ENCODE peak calls at places on chromosomes 12 and 14, in four cellular contexts. Y is A549, M is cardiac muscle cell, T is K562. R is an unnamed sample. For H3K4me1, the result is how much of the 10 kb centered on the place peaks cover.

GRCh38 chr12:131103614-131104463 is 150.1 kb downstream of the ADGRD1 start:
- DNase-seq in M (no peak), Y (no peak), T (no peak), R (no peak)

GRCh38 chr14:105019861-105020814 is 745 bp downstream of the CDCA4 start:
- DNase-seq in T (peak), Y (peak), M (peak), R (peak)

GRCh38 chr14:65200454-65200853 is 98.1 kb upstream of the MAX start:
- DNase-seq in M (no peak), Y (no peak), T (no peak), R (no peak)

GRCh38 chr12:118544569-118544968 is 168.2 kb downstream of the SUDS3 start:
- DNase-seq in T (peak), Y (peak), M (no peak), R (no peak)

GRCh38 chr12:118853634-118854033 is 127.7 kb upstream of the SRRM4 start:
- DNase-seq in T (peak), Y (no peak), M (peak), R (no peak)

GRCh38 chr12:48276621-48277020 is 73.5 kb upstream of the OR10AD1 start:
- DNase-seq in M (no peak), Y (no peak), T (no peak), R (no peak)

GRCh38 chr14:26984318-26985177 is 386.7 kb upstream of the NOVA1 start:
- DNase-seq in M (peak), Y (peak), T (peak), R (no peak)

GRCh38 chr12:99810718-99811593 is 163.4 kb downstream of the GARIN6 start:
- DNase-seq in M (no peak), Y (peak), T (no peak), R (no peak)

GRCh38 chr12:5808956-5809355 is 136.1 kb downstream of the ANO2 start:
- DNase-seq in M (no peak), T (no peak), Y (no peak), R (no peak)

GRCh38 chr14:62077676-62078261 is 315.5 kb downstream of the SNAPC1 start:
- DNase-seq in Y (no peak), M (no peak), T (no peak), R (no peak)

GRCh38 chr14:90295870-90296516 is 35.7 kb downstream of the NRDE2 start:
- DNase-seq in M (no peak), Y (no peak), T (no peak), R (no peak)

GRCh38 chr14:23537351-23538048 is 14.1 kb downstream of the ZFHX2 start:
- DNase-seq in T (no peak), M (no peak), Y (no peak), R (no peak)

GRCh38 chr12:77087427-77087826 is 22.1 kb upstream of the E2F7 start:
- DNase-seq in M (no peak), Y (no peak), T (no peak), R (no peak)

GRCh38 chr14:51643137-51643536 is 8.6 kb upstream of the FRMD6 start:
- DNase-seq in T (no peak), Y (no peak), M (no peak), R (no peak)

GRCh38 chr14:104219731-104220224 is 81.4 kb downstream of the KIF26A start:
- DNase-seq in M (no peak), Y (no peak), T (no peak), R (no peak)

DNA sequence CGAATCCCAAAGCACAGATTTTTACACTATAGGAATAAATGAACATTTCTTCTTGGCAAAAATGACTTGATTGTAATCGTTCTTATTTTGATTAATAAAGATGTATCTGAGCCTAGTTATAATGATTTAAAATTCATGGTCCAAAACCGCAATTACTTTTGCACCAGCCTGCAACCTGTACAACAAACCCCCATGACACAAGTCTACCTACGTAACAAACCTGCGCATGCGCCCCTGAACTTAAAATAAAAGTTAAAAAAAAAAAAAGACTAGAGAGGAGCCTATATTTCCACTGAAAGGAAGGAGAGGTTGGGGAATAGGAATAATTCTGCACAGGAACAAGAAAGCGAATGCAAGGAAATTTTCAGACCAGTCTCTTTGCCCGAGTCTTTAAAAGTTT is 145.2 kb downstream of the SCARB1 start:
- DNase-seq in T (no peak), Y (no peak), M (no peak), R (no peak)
- H3K4me1 ChIP-seq in T (under half), Y (under half), M (under half), R (under half)

DNA sequence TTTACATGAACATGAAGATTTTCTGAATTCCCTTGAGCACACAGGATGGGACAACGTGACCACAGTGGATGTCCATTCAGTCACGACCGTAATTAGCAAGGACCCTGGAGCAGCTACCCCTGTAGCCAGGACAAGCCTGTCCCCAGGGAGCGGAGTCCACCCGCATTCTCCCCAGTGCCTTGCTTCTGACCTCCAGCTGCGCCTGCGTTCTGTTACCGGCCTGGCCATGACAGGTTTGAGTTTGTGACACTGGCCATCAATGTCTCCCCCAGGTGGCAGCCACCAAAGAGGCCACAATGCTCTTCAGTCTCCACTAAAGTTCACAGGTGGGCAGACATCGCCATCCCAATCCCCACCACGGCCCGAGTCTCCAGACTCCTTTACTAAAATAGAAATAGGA is 96.7 kb downstream of the TMEM132D start:
- DNase-seq in M (no peak), Y (no peak), T (no peak), R (no peak)
- H3K27ac ChIP-seq in M (no peak), Y (no peak), T (no peak), R (no peak)

GRCh38 chr12:108570743-108571603 is 8.6 kb downstream of the ISCU start:
- DNase-seq in M (peak), T (peak), Y (peak), R (no peak)

GRCh38 chr12:108567974-108568652 is 5.7 kb downstream of the ISCU start:
- DNase-seq in T (no peak), M (no peak), Y (no peak), R (no peak)

GRCh38 chr12:108567388-108567787 is 5.0 kb downstream of the ISCU start:
- DNase-seq in M (no peak), T (no peak), Y (no peak), R (no peak)

GRCh38 chr12:108566452-108566851 is 4.1 kb downstream of the ISCU start:
- DNase-seq in T (no peak), M (no peak), Y (no peak), R (no peak)

DNA sequence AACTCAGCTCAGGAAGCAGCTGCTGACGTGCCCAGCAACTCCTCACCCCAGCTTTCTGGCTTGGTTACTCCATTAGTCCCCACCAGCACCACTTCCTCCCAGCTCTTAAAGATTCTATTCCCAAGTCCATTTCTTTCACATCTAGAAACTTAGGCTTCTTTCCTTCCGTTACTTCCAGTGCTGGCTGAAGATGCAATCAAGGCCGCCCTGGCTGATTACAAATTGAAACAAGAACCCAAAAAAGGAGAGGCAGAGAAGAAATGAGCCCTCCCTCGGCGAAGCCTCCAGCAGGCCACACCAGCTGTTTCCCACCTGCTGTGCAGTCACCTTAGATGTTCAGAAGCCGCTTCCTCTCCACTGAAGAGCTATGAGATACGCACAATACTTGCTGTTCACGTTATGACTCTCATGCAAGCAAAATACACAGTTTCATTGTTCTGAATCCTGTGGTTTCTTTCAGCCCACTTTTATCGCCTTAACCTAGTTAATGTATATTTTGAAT is 6.3 kb downstream of the ISCU start:
- DNase-seq in Y (no peak), T (no peak), M (no peak), R (peak)
- H3K4me1 ChIP-seq in Y (under half), T (under half), M (under half), R (under half)

DNA sequence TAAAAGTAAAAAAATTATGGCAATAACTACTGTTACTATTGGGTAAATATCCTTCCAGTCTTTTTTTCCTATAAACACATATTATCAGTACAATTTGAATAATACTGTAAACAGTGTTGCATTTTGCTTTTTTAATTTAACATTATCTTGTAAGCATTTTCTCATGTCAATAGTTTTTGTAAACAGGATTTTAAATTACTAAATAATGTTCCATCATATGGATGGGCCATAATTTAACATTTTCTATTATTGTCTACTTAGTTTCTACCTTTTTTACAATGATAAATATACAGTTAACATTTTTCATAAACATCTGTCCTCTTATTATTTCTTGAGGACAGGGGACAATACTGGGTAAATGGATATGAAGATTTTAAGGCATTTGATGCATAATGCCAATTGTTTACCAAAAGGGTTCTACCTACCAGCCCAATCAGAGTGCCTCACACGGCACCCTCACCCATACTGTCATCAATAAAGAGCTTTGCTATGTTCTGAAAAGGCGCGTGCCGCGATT is 759 bp upstream of the ACVR1B start:
- DNase-seq in Y (no peak), M (no peak), T (no peak), R (no peak)
- H3K27ac ChIP-seq in Y (peak), M (no peak), T (no peak), R (peak)

DNA sequence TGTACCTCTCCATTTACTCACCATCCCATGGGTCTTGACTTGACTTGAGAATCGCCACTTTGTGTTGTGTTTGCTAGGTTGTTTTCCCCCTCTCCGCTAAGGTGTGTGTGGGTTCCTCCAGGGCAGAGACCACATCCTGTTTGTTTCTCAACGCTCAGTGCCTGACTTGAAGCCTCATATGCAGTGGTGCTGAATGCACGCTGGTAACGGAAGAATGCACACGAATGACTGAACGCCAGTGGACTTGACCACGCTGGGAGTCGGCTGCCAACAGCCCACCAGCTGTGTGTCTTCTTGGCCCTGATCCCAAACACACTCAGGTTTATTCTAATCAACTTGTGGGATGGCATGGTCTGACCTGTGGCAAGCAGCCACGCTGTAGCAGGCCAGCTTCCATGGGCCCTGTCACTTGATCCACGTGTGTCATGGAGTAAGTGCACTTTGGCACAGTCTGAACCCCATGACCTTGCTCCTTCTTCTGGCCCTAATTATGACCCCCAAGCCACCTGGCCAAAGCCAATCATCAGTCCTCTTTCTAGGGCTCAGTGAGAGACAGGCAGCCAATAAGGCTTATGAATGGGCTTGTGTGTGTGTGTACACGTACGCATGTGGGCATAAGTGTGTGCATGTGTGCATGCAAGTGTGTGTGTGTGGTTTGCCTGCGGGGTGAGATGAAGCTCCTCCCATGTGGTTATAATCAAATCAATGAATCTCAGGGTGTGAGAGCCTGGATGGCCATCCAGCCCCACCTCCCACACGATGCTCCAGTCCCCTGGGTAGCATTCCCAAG is 6.3 kb upstream of the TC2N start:
- DNase-seq in Y (no peak), T (no peak), M (no peak), R (peak)
- H3K4me1 ChIP-seq in Y (half or more), T (under half), M (under half), R (half or more)

GRCh38 chr14:67725171-67725570 is 23.5 kb downstream of the RDH12 start:
- DNase-seq in M (no peak), T (no peak), Y (no peak), R (no peak)
- H3K27ac ChIP-seq in M (no peak), T (no peak), Y (no peak), R (no peak)

GRCh38 chr14:68961781-68962584 is 17.1 kb downstream of the ACTN1 start:
- DNase-seq in T (no peak), Y (peak), M (no peak), R (no peak)
- H3K4me1 ChIP-seq in T (under half), Y (half or more), M (under half), R (under half)

GRCh38 chr12:95326855-95327254 is 109.2 kb downstream of the VEZT start:
- DNase-seq in M (no peak), Y (peak), T (no peak), R (no peak)
- H3K27ac ChIP-seq in M (no peak), Y (peak), T (no peak), R (no peak)

GRCh38 chr12:132766380-132767085 is 4.9 kb upstream of the ANKLE2 start:
- DNase-seq in T (peak), Y (no peak), M (peak), R (no peak)
- H3K4me1 ChIP-seq in T (under half), Y (under half), M (under half), R (under half)

DNA sequence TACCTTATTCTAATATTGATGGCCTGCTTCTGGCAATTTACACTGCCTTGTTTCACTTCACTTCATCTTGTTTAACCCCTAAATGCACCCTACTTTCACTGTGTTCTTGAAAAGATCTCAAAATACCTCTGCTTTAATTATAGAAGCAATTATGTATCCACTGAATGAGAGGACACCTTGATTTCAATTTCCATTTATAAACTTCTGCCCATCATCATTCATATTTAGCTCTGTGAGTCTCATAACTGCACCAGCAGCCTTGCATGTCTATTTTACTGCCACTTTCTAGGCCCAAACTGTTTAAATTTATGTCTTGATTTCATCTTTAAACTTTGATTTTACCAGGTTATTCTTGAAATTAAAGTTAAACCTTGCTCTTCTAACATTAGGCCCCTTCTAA is 7.1 kb upstream of the DNAAF2 start:
- DNase-seq in T (no peak), Y (no peak), M (no peak), R (no peak)
- H3K27ac ChIP-seq in T (no peak), Y (peak), M (peak), R (no peak)

R was measured in effector memory CD4-positive, alpha-beta T cell.